ENCODE peak calls at places on chromosomes 16 and 17, in six cellular contexts. One of them, this sample, is unnamed.

GRCh38 chr17:1649844-1650409 is at the start of gene RILP:
- DNase-seq in 8988T: peak; percentile 47
- DNase-seq in NCI-H1092: no peak
- DNase-seq in effector CD4-positive, alpha-beta T cell: no peak
- DNase-seq in GM23248: peak; percentile 57
- DNase-seq in GM10248: peak; percentile 41
- DNase-seq in this sample: no peak

GRCh38 chr17:7261377-7262191 is 694 bp downstream of the CLDN7 start:
- DNase-seq in 8988T: no peak
- DNase-seq in GM10248: peak; percentile 59
- DNase-seq in GM23248: peak; percentile 31
- DNase-seq in NCI-H1092: no peak
- DNase-seq in effector CD4-positive, alpha-beta T cell: no peak
- DNase-seq in this sample: no peak

GRCh38 chr16:30184430-30185140 is 1.2 kb downstream of the CORO1A start:
- DNase-seq in GM23248: no peak
- DNase-seq in GM10248: peak; percentile 33
- DNase-seq in NCI-H1092: peak; percentile 8
- DNase-seq in effector CD4-positive, alpha-beta T cell: peak; percentile 39
- DNase-seq in 8988T: no peak
- DNase-seq in this sample: peak; percentile 31

GRCh38 chr16:25235991-25236390 is 19.2 kb downstream of the AQP8 start:
- DNase-seq in 8988T: no peak
- DNase-seq in effector CD4-positive, alpha-beta T cell: no peak
- DNase-seq in GM23248: peak; percentile 4
- DNase-seq in NCI-H1092: no peak
- DNase-seq in GM10248: no peak
- DNase-seq in this sample: no peak

GRCh38 chr16:86824751-86825310 is 246.5 kb downstream of the FOXL1 start:
- DNase-seq in 8988T: no peak
- DNase-seq in effector CD4-positive, alpha-beta T cell: no peak
- DNase-seq in NCI-H1092: no peak
- DNase-seq in GM10248: no peak
- DNase-seq in GM23248: no peak
- DNase-seq in this sample: no peak

GRCh38 chr17:46125831-46126230 is 67.4 kb downstream of the KANSL1 start:
- DNase-seq in GM10248: no peak
- DNase-seq in effector CD4-positive, alpha-beta T cell: no peak
- DNase-seq in NCI-H1092: no peak
- DNase-seq in 8988T: no peak
- DNase-seq in GM23248: no peak
- DNase-seq in this sample: no peak

GRCh38 chr16:15807603-15808009 is 49.2 kb downstream of the MYH11 start:
- DNase-seq in GM23248: no peak
- DNase-seq in GM10248: no peak
- DNase-seq in NCI-H1092: no peak
- DNase-seq in effector CD4-positive, alpha-beta T cell: no peak
- DNase-seq in 8988T: no peak
- DNase-seq in this sample: no peak

GRCh38 chr17:29643817-29644160 is 21.1 kb upstream of the CORO6 start:
- DNase-seq in NCI-H1092: no peak
- DNase-seq in effector CD4-positive, alpha-beta T cell: no peak
- DNase-seq in GM10248: no peak
- DNase-seq in 8988T: no peak
- DNase-seq in GM23248: no peak
- DNase-seq in this sample: no peak

GRCh38 chr17:14320734-14321475 is 20.0 kb downstream of the HS3ST3B1 start:
- DNase-seq in GM23248: no peak
- DNase-seq in NCI-H1092: no peak
- DNase-seq in 8988T: no peak
- DNase-seq in GM10248: no peak
- DNase-seq in effector CD4-positive, alpha-beta T cell: no peak
- DNase-seq in this sample: no peak

GRCh38 chr17:12959441-12959840 is 58.4 kb downstream of the ELAC2 start:
- DNase-seq in GM10248: no peak
- DNase-seq in GM23248: peak; percentile 68
- DNase-seq in effector CD4-positive, alpha-beta T cell: no peak
- DNase-seq in NCI-H1092: no peak
- DNase-seq in 8988T: no peak
- DNase-seq in this sample: no peak

GRCh38 chr16:48081656-48082055 is 74.1 kb downstream of the ABCC12 start:
- DNase-seq in NCI-H1092: no peak
- DNase-seq in 8988T: no peak
- DNase-seq in GM23248: peak; percentile 93
- DNase-seq in effector CD4-positive, alpha-beta T cell: no peak
- DNase-seq in GM10248: no peak
- DNase-seq in this sample: no peak